ENCODE peak calls at places on chromosomes 1 and 21, in four cellular contexts. I is amniotic epithelial cell, C is right atrium auricular region, U is HTR-8/SVneo. J is an unnamed sample.

GRCh38 chr1:52559875-52560274 is 7.0 kb upstream of the TUT4 start:
- DNase-seq in C (no peak), U (no peak), I (no peak), J (no peak)

GRCh38 chr1:117642963-117643362 is 37.1 kb downstream of the TENT5C start:
- DNase-seq in C (no peak), I (no peak), U (no peak), J (no peak)

GRCh38 chr1:218351617-218352438 is 6.7 kb downstream of the TGFB2 start:
- DNase-seq in I (peak), C (no peak), U (peak), J (no peak)

GRCh38 chr1:71294178-71294577 is 213.3 kb upstream of the ZRANB2 start:
- DNase-seq in C (no peak), U (no peak), I (peak), J (no peak)

GRCh38 chr1:192788184-192788583 is 20.7 kb upstream of the RGS2 start:
- DNase-seq in I (peak), C (peak), U (peak), J (peak)

GRCh38 chr1:243734311-243734700 is 115.7 kb downstream of the AKT3 start:
- DNase-seq in U (no peak), I (peak), C (no peak), J (no peak)

GRCh38 chr1:208160259-208160819 is 83.8 kb downstream of the PLXNA2 start:
- DNase-seq in C (no peak), I (no peak), U (no peak), J (no peak)

GRCh38 chr1:22450421-22451021 is 1.1 kb upstream of the ZBTB40 start:
- DNase-seq in I (no peak), U (no peak), C (no peak), J (no peak)

GRCh38 chr21:37045556-37045955 is 27.3 kb downstream of the PIGP start:
- DNase-seq in U (no peak), C (no peak), I (peak), J (no peak)

GRCh38 chr1:208107817-208108608 is 136.2 kb downstream of the PLXNA2 start:
- DNase-seq in I (peak), C (peak), U (peak), J (no peak)

GRCh38 chr1:184373155-184373554 is 13.7 kb upstream of the C1orf21 start:
- DNase-seq in C (no peak), U (no peak), I (no peak), J (no peak)

GRCh38 chr1:160129046-160129445 is 13.5 kb downstream of the ATP1A2 start:
- DNase-seq in U (no peak), C (no peak), I (no peak), J (no peak)

J was measured in colonic mucosa.